ENCODE peak calls at places on chromosomes 16 and 17, in six cellular contexts. P is mesendoderm, Z is psoas muscle, G is fibroblast of lung, H is HCT116, R is gastrocnemius medialis. A is an unnamed sample. For H3K4me1, the result is how much of the 10 kb centered on the place peaks cover.

GRCh38 chr17:15194859-15195277 is 70.3 kb downstream of the PMP22 start:
- DNase-seq in P (no peak), Z (no peak), G (peak), H (no peak), R (no peak), A (no peak)

GRCh38 chr17:31226373-31226772 is 70.7 kb downstream of the OMG start:
- DNase-seq in P (no peak), Z (no peak), G (no peak), H (no peak), R (no peak), A (no peak)

GRCh38 chr17:77215281-77215680 is 74.5 kb downstream of the SEC14L1 start:
- DNase-seq in P (no peak), Z (no peak), G (no peak), H (no peak), R (no peak), A (no peak)

GRCh38 chr16:4091638-4092037 is 24.6 kb downstream of the ADCY9 start:
- DNase-seq in P (no peak), Z (no peak), G (no peak), H (no peak), R (peak), A (no peak)

GRCh38 chr16:65698943-65699342 is 577.1 kb upstream of the CDH11 start:
- DNase-seq in P (peak), Z (no peak), G (peak), H (no peak), R (no peak), A (no peak)

GRCh38 chr17:17781591-17782424 is 55.0 kb downstream of the SREBF1 start:
- DNase-seq in P (peak), Z (peak), G (peak), H (no peak), R (peak), A (peak)

GRCh38 chr17:978110-979093 is 1.2 kb downstream of the NXN start:
- DNase-seq in P (peak), Z (peak), G (peak), H (no peak), R (no peak), A (peak)

GRCh38 chr17:6471531-6472465 is 27.5 kb downstream of the PIMREG start:
- DNase-seq in P (peak), Z (no peak), G (peak), H (no peak), R (no peak), A (no peak)

GRCh38 chr17:43011728-43012472 is 5.3 kb downstream of the IFI35 start:
- DNase-seq in P (no peak), Z (no peak), G (no peak), H (no peak), R (no peak), A (no peak)
- H3K4me1 ChIP-seq in P (under half), Z (under half), G (under half), H (under half), R (under half), A (under half)

DNA sequence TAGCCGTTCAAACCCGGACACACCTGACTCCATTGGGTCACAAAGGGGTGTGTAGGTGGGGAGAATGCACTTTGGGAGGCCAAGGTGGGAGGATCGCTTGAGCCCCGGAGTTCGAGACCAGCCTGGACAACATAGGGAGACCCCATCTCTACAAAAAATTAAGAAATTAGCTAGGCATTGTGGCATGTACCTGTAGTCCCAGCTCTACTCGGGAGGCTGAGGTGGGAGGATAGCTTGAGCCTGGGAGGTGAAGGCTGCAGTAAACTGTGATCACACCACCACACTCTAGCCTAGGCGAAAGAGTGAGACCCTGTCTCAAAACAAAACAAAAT is 942 bp upstream of the PHOSPHO1 start:
- DNase-seq in P (no peak), Z (no peak), G (no peak), H (no peak), R (no peak), A (no peak)
- H3K4me3 ChIP-seq in P (no peak), Z (no peak), G (no peak), H (peak), R (peak), A (peak)

GRCh38 chr17:78676415-78677302 is 99.5 kb upstream of the DNAH17 start:
- DNase-seq in P (no peak), Z (no peak), G (no peak), H (no peak), R (peak), A (no peak)

GRCh38 chr17:78678220-78678554 is 101.0 kb upstream of the DNAH17 start:
- DNase-seq in P (no peak), Z (peak), G (no peak), H (no peak), R (peak), A (no peak)

GRCh38 chr17:78678711-78679110 is 101.5 kb upstream of the DNAH17 start:
- DNase-seq in P (no peak), Z (no peak), G (no peak), H (no peak), R (no peak), A (no peak)

GRCh38 chr17:78675836-78676235 is 98.6 kb upstream of the DNAH17 start:
- DNase-seq in P (no peak), Z (no peak), G (no peak), H (no peak), R (no peak), A (no peak)

GRCh38 chr17:78677303-78678219 is 100.4 kb upstream of the DNAH17 start:
- DNase-seq in P (no peak), Z (peak), G (no peak), H (no peak), R (peak), A (no peak)
- H3K4me1 ChIP-seq in P (under half), Z (half or more), G (under half), H (under half), R (half or more), A (under half)

GRCh38 chr17:41664587-41665565 is 23.8 kb upstream of the EIF1 start:
- DNase-seq in P (no peak), Z (no peak), G (no peak), H (no peak), R (no peak), A (no peak)
- H3K4me3 ChIP-seq in P (no peak), Z (peak), G (peak), H (peak), R (peak), A (peak)

GRCh38 chr16:82881517-82881916 is 254.7 kb downstream of the CDH13 start:
- DNase-seq in P (peak), Z (no peak), G (no peak), H (no peak), R (no peak), A (no peak)
- H3K4me1 ChIP-seq in P (under half), Z (under half), G (under half), H (under half), R (under half), A (under half)

GRCh38 chr17:39399792-39400191 is 1.6 kb downstream of the FBXL20 start:
- DNase-seq in P (no peak), Z (no peak), G (no peak), H (no peak), R (no peak), A (no peak)
- H3K4me3 ChIP-seq in P (no peak), Z (peak), G (peak), H (no peak), R (peak), A (no peak)

DNA sequence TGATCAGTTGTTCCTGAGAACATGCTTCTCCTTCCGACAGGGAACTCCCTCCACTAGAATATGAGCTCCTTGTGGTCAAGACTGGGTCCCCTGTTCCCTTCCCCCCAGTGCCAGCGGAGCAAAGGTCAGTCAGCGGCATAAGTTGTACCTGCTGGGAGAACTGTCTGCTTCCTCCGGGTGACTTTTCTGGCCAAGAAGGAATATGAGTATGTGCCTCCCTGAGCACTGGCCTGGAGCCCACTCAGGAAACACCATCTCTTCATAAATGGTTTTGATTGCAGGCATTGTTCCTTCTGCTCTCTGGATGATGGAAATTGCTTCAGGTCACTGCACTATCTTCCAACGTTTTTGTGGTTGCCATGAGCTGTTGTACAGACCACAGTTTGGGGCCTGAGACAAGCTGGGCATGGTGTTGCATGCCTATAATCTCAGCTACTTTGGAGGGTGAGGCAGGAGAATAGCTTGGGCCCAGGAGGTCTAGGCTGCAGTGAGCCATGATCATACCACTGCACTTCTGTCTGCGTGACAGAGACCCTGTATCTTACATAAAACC is 2.9 kb upstream of the P4HB start:
- DNase-seq in P (no peak), Z (no peak), G (peak), H (no peak), R (peak), A (no peak)
- H3K4me1 ChIP-seq in P (under half), Z (under half), G (under half), H (under half), R (half or more), A (half or more)

GRCh38 chr16:2404099-2404498 is 25.1 kb upstream of the CCNF start:
- DNase-seq in P (no peak), Z (no peak), G (no peak), H (no peak), R (no peak), A (no peak)

DNA sequence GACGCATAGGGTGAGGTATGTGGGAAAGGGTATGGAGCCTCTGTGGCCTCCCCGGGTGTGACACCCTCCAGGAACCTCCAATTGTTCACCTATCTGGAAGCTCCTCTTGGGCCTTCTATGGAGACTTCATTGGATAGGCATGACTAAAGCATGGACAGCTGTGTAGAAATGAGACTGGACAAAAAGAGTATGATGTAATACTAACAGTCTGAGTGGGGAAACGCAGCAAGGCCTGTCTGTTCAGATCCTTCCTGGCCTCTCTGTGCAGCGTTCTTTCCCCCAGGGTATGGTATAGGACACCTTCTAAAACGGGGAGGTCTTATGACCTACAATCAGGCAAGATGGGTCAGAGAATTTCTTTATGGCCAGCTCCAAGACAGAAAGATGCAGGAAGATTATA is 30.7 kb upstream of the CCNF start:
- DNase-seq in P (no peak), Z (no peak), G (no peak), H (no peak), R (no peak), A (no peak)
- H3K4me3 ChIP-seq in P (no peak), Z (no peak), G (no peak), H (no peak), R (no peak), A (no peak)

DNA sequence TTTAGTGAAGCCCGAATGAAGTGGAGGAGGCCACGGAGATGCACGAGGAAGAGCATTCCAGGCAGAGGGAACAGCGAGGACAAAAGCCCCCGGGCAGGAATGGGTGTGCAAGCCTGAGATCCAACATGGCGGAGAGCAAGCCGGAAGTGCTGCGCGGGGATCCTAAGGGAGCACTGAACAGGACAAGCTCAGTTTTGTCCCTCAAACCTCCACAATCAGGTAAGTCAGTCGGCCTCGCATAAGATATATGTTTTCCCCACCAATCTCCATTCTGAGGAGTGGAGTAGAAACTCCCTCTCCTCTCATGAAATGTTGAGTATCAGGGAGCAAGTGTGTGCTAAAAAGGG is 32.9 kb upstream of the USP22 start:
- DNase-seq in P (no peak), Z (no peak), G (no peak), H (no peak), R (no peak), A (no peak)
- H3K4me1 ChIP-seq in P (under half), Z (under half), G (under half), H (under half), R (under half), A (under half)

A was measured in heart right ventricle.